ENCODE peak calls at places on chromosomes 4 and X, in six cellular contexts. C, E, I, A, U and G are unnamed samples.

GRCh38 chr4:81152839-81153713 is 61.9 kb downstream of the PRKG2 start:
- DNase-seq in C (no peak), E (no peak), I (no peak), A (no peak), U (no peak), G (no peak)

GRCh38 chr4:127486248-127486647 is 146.5 kb upstream of the INTU start:
- DNase-seq in C (no peak), E (no peak), I (no peak), A (no peak), U (no peak), G (no peak)

GRCh38 chrX:131837325-131837724 is 185.8 kb upstream of the STK26 start:
- DNase-seq in C (no peak), E (no peak), I (no peak), A (no peak), U (no peak), G (no peak)

GRCh38 chr4:88107406-88108107 is 50.9 kb downstream of the ABCG2 start:
- DNase-seq in C (peak; percentile 58), E (no peak), I (no peak), A (peak; percentile 26), U (peak; percentile 10), G (no peak)

GRCh38 chrX:37825225-37825842 is 22.0 kb downstream of the DYNLT3 start:
- DNase-seq in C (peak; percentile 71), E (peak; percentile 30), I (peak; percentile 36), A (peak; percentile 58), U (peak; percentile 52), G (no peak)

GRCh38 chr4:187235456-187236170 is 512.0 kb upstream of the FAT1 start:
- DNase-seq in C (no peak), E (peak; percentile 49), I (no peak), A (no peak), U (no peak), G (no peak)

GRCh38 chr4:140315970-140316369 is 57.5 kb upstream of the SCOC start:
- DNase-seq in C (no peak), E (no peak), I (no peak), A (no peak), U (no peak), G (no peak)

GRCh38 chrX:153913701-153914100 is 9.2 kb downstream of the AVPR2 start:
- DNase-seq in C (no peak), E (no peak), I (no peak), A (no peak), U (no peak), G (no peak)

GRCh38 chrX:100895365-100896075 is 21.4 kb upstream of the NOX1 start:
- DNase-seq in C (no peak), E (no peak), I (no peak), A (peak; percentile 28), U (peak; percentile 57), G (peak; percentile 6)

DNA sequence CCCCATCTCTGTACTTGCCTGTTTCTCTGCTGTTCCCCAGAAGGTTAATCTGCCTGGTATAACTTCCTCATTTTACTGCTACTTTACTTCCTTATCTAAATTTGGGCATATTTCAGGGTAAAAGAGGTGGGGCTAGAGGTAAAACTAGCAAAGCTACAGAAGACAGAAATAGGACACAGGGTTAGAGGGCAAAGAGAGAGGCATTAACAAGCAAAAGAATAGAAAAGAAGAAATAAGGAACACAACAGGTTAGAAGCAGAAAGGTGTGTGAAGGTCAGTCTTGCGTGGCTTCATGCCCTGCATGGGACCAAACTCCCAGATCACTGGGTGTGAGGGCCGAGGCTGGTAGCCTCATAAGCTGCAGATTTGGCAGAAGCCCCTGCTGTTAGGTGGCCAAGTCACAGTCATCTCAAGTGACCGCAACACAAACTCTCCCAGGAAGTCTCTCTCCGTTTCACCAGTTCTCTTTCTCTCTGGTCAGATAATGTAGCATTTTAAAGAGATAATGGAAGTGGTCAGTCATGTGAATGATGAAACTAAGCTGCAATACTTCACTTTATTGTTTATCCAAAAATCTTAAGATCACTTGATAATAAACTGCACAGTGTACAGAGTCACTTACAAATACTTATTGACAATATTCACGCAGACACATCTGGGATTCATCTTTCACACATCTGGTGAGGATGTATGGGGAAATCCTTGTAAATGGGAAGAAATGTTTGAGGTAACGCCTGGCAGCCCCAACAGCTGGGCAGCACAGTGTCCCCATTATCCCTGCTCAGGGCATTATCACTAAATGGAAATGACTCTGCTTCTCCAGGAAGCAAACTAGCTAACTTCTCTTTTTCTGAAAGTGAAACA is 16.4 kb downstream of the TMEM154 start:
- DNase-seq in C (peak; percentile 62), E (no peak), I (no peak), A (no peak), U (no peak), G (no peak)
- H3K4me3 ChIP-seq in C (peak overlapping the region; percentile 25), E (no peak overlapping the region), I (no peak overlapping the region), A (no peak overlapping the region), U (no peak overlapping the region), G (no peak overlapping the region)

GRCh38 chrX:26783512-26784225 is 567.7 kb downstream of the MAGEB5 start:
- DNase-seq in C (peak; percentile 50), E (no peak), I (no peak), A (no peak), U (peak; percentile 25), G (peak; percentile 1)
- TF ChIP-seq CTCF in C (peak; percentile 13), E (no peak), I (peak; percentile 35), A (no peak), U (peak; percentile 24), G (peak; percentile 50)

GRCh38 chrX:10811093-10811492 is 190.7 kb upstream of the MID1 start:
- DNase-seq in C (no peak), E (no peak), I (no peak), A (no peak), U (no peak), G (no peak)
- H3K4me3 ChIP-seq in C (no peak overlapping the region), E (no peak overlapping the region), I (no peak overlapping the region), A (no peak overlapping the region), U (no peak overlapping the region), G (no peak overlapping the region)

DNA sequence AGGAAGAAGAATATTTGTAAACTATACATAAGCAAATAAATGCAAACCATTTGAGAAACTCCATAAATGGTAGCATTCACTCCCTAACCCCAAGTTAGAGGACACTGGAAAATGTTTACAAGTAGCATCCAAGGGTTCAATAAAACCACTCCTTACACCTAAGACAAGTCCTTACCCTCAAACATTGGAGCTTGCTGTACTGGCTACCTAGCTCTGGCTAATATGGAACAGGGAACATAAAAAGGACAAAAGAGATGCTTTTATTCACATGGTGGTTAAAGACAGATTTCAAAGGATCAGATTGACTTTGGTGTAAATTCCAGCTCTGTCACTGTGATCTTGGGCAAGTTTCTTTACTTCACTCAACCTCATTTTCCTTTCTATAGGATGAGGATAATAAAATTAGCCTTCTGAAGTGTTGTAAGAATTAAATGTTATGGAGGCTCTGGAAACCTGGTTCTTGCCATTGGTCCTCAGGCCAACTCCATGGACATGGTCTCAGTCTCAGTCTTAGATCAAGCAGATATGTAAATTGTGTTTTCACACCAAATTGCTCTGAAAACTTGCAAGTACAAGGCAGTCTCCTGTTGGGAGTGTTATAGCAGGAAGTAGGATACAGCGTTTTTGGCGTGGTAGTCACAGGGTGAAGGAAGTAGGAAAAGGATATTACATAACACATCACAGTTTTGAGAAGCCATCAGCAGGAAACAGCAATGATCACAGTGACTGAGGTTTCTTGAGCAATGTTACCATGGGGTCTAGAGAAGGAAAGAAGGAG is 3.3 kb downstream of the CXCL1 start:
- DNase-seq in C (peak; percentile 76), E (no peak), I (no peak), A (no peak), U (peak; percentile 78), G (no peak)
- TF ChIP-seq CTCF in C (no peak), E (no peak), I (no peak), A (no peak), U (no peak), G (no peak)